ENCODE peak calls at places on chromosome 18, in ten cellular contexts. P is left ventricle myocardium inferior; G is heart right ventricle; F is CD4-positive, alpha-beta memory T cell; Y is fibroblast of lung; H is cardiac muscle cell; C is tibial artery; A is ovary; Q is PC-3; L is astrocyte. E is an unnamed sample. For H3K4me1, the result is how much of the 10 kb centered on the place peaks cover.

GRCh38 chr18:80210312-80211083 is 36.8 kb downstream of the PARD6G start:
- DNase-seq in P (no peak), G (no peak), F (no peak), Y (peak), H (no peak), C (no peak), A (no peak), Q (peak), L (no peak), E (no peak)

GRCh38 chr18:45361148-45361851 is 254.0 kb upstream of the SLC14A2 start:
- DNase-seq in P (no peak), G (no peak), F (no peak), Y (no peak), H (no peak), C (no peak), A (no peak), Q (no peak), L (peak), E (no peak)

GRCh38 chr18:46211816-46212215 is 107.6 kb downstream of the HAUS1 start:
- DNase-seq in P (no peak), G (no peak), F (peak), Y (peak), H (peak), C (no peak), A (no peak), Q (peak), L (peak), E (no peak)

GRCh38 chr18:23053756-23054457 is 81.4 kb upstream of the CABLES1 start:
- DNase-seq in P (no peak), G (no peak), F (no peak), Y (peak), H (peak), C (peak), A (no peak), Q (peak), L (peak), E (peak)

GRCh38 chr18:25962919-25963318 is 127.5 kb downstream of the SS18 start:
- DNase-seq in P (no peak), G (no peak), F (no peak), Y (no peak), H (no peak), C (no peak), A (no peak), Q (no peak), L (no peak), E (no peak)

GRCh38 chr18:68660355-68661183 is 54.3 kb downstream of the TMX3 start:
- DNase-seq in P (no peak), G (no peak), F (peak), Y (peak), H (peak), C (no peak), A (no peak), Q (peak), L (peak), E (no peak)

GRCh38 chr18:49170925-49171509 is 220.3 kb upstream of the SMAD7 start:
- DNase-seq in P (no peak), G (no peak), F (no peak), Y (no peak), H (no peak), C (no peak), A (no peak), Q (no peak), L (no peak), E (no peak)

GRCh38 chr18:75874401-75875093 is 447.0 kb upstream of the SMIM21 start:
- DNase-seq in P (no peak), G (no peak), F (no peak), Y (peak), H (no peak), C (no peak), A (no peak), Q (no peak), L (peak), E (no peak)

GRCh38 chr18:48551100-48551499 is 12.3 kb downstream of the CTIF start:
- DNase-seq in P (no peak), G (no peak), F (no peak), Y (no peak), H (no peak), C (peak), A (no peak), Q (no peak), L (no peak), E (no peak)

GRCh38 chr18:42401131-42401673 is 446.2 kb downstream of the PIK3C3 start:
- DNase-seq in P (no peak), G (no peak), F (no peak), Y (no peak), H (no peak), C (no peak), A (no peak), Q (no peak), L (no peak), E (no peak)

GRCh38 chr18:48161911-48162698 is 231.6 kb upstream of the SMAD2 start:
- DNase-seq in P (no peak), G (no peak), F (no peak), Y (no peak), H (no peak), C (no peak), A (no peak), Q (no peak), L (no peak), E (no peak)

GRCh38 chr18:34122724-34123334 is 101.9 kb downstream of the NOL4 start:
- DNase-seq in P (no peak), G (no peak), F (no peak), Y (peak), H (peak), C (no peak), A (no peak), Q (peak), L (peak), E (peak)

GRCh38 chr18:63624863-63625262 is 19.2 kb downstream of the SERPINB4 start:
- DNase-seq in P (no peak), G (no peak), F (no peak), Y (no peak), H (no peak), C (no peak), A (no peak), Q (no peak), L (no peak), E (no peak)

GRCh38 chr18:36410346-36410745 is 112.8 kb downstream of the FHOD3 start:
- DNase-seq in P (no peak), G (no peak), F (no peak), Y (no peak), H (no peak), C (no peak), A (no peak), Q (no peak), L (no peak), E (no peak)

GRCh38 chr18:23063502-23063901 is 71.8 kb upstream of the CABLES1 start:
- DNase-seq in P (no peak), G (no peak), F (no peak), Y (no peak), H (no peak), C (no peak), A (no peak), Q (no peak), L (no peak), E (no peak)

GRCh38 chr18:41389936-41390667 is 564.9 kb upstream of the PIK3C3 start:
- DNase-seq in P (no peak), G (no peak), F (no peak), Y (no peak), H (no peak), C (no peak), A (no peak), Q (peak), L (no peak), E (no peak)

GRCh38 chr18:79945118-79946042 is 6.1 kb downstream of the SLC66A2 start:
- DNase-seq in P (no peak), G (no peak), F (no peak), Y (no peak), H (no peak), C (peak), A (no peak), Q (no peak), L (no peak), E (peak)

GRCh38 chr18:25737710-25738251 is 352.6 kb downstream of the SS18 start:
- DNase-seq in P (no peak), G (no peak), F (no peak), Y (peak), H (peak), C (no peak), A (no peak), Q (peak), L (peak), E (no peak)

GRCh38 chr18:76943542-76944339 is 121.4 kb downstream of the ZNF236 start:
- DNase-seq in P (no peak), G (no peak), F (no peak), Y (peak), H (peak), C (no peak), A (no peak), Q (no peak), L (no peak), E (no peak)

GRCh38 chr18:67428805-67429204 is 87.7 kb downstream of the DSEL start:
- DNase-seq in P (no peak), G (no peak), F (no peak), Y (peak), H (peak), C (no peak), A (no peak), Q (peak), L (peak), E (no peak)

GRCh38 chr18:10928971-10929373 is 220.4 kb downstream of the PIEZO2 start:
- DNase-seq in P (no peak), G (no peak), F (no peak), Y (peak), H (peak), C (no peak), A (no peak), Q (no peak), L (peak), E (no peak)

GRCh38 chr18:24734058-24734457 is 273.6 kb downstream of the HRH4 start:
- DNase-seq in P (no peak), G (no peak), F (no peak), Y (peak), H (no peak), C (no peak), A (no peak), Q (peak), L (no peak), E (peak)
- H3K27ac ChIP-seq in P (no peak), G (no peak), F (no peak), Y (no peak), H (no peak), C (no peak), A (no peak), Q (no peak), L (no peak), E (no peak)

GRCh38 chr18:59715445-59715844 is 18.2 kb upstream of the CCBE1 start:
- DNase-seq in P (no peak), G (no peak), F (no peak), Y (no peak), H (peak), C (no peak), A (no peak), Q (no peak), L (peak), E (no peak)
- H3K4me1 ChIP-seq in P (under half), G (under half), F (under half), Y (under half), H (under half), C (under half), A (under half), Q (half or more), L (under half), E (under half)

DNA sequence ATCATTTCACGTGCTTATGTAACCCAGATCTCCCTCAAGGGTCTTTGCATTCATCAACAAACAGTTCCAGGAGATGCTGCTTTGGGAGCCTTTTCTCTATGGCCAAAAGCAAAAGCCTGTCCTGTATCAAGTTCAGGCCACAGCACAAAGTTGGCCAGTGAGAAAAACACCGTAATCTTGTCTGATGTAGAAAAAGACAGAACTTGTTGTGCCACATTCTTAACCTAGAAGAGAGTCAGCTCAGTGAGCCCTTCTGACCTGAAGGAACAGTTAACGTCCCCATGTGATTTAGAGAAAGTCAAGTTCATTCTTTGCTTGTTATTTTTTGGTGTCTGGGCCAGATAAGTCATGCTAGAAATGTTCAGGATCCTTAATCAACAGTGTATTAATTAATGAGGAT is 7.8 kb upstream of the CNDP1 start:
- DNase-seq in P (no peak), G (no peak), F (no peak), Y (no peak), H (no peak), C (no peak), A (no peak), Q (no peak), L (no peak), E (no peak)
- H3K27ac ChIP-seq in P (no peak), G (no peak), F (no peak), Y (no peak), H (no peak), C (no peak), A (no peak), Q (no peak), L (no peak), E (no peak)

GRCh38 chr18:8777846-8778245 is 72.5 kb downstream of the MTCL1 start:
- DNase-seq in P (no peak), G (no peak), F (no peak), Y (no peak), H (no peak), C (no peak), A (no peak), Q (no peak), L (no peak), E (no peak)
- H3K4me1 ChIP-seq in P (under half), G (under half), F (under half), Y (under half), H (under half), C (under half), A (under half), Q (under half), L (under half), E (under half)

GRCh38 chr18:31683106-31683505 is 1.3 kb downstream of the B4GALT6 start:
- DNase-seq in P (no peak), G (no peak), F (no peak), Y (no peak), H (no peak), C (no peak), A (no peak), Q (no peak), L (no peak), E (no peak)

GRCh38 chr18:31684279-31685096 is at the start of gene B4GALT6:
- DNase-seq in P (no peak), G (peak), F (no peak), Y (peak), H (peak), C (no peak), A (peak), Q (peak), L (peak), E (peak)

GRCh38 chr18:31686572-31686971 is 2.2 kb upstream of the B4GALT6 start:
- DNase-seq in P (no peak), G (no peak), F (no peak), Y (no peak), H (no peak), C (no peak), A (no peak), Q (peak), L (no peak), E (no peak)

GRCh38 chr18:31685097-31686082 is 1.0 kb upstream of the B4GALT6 start:
- DNase-seq in P (peak), G (peak), F (peak), Y (peak), H (peak), C (no peak), A (peak), Q (peak), L (peak), E (peak)

GRCh38 chr18:31683968-31684278 is 458 bp downstream of the B4GALT6 start:
- DNase-seq in P (no peak), G (no peak), F (no peak), Y (no peak), H (no peak), C (no peak), A (no peak), Q (no peak), L (no peak), E (no peak)
- H3K27ac ChIP-seq in P (peak), G (peak), F (no peak), Y (no peak), H (no peak), C (no peak), A (no peak), Q (no peak), L (peak), E (peak)

GRCh38 chr18:57793630-57793986 is 9.5 kb downstream of the ATP8B1 start:
- DNase-seq in P (no peak), G (no peak), F (no peak), Y (no peak), H (no peak), C (no peak), A (no peak), Q (no peak), L (no peak), E (peak)

GRCh38 chr18:57791192-57791591 is 11.9 kb downstream of the ATP8B1 start:
- DNase-seq in P (no peak), G (no peak), F (no peak), Y (no peak), H (no peak), C (no peak), A (no peak), Q (no peak), L (no peak), E (no peak)

GRCh38 chr18:57790316-57790715 is 12.8 kb downstream of the ATP8B1 start:
- DNase-seq in P (no peak), G (no peak), F (no peak), Y (no peak), H (no peak), C (no peak), A (no peak), Q (no peak), L (no peak), E (no peak)

GRCh38 chr18:57792741-57793629 is 10.1 kb downstream of the ATP8B1 start:
- DNase-seq in P (no peak), G (no peak), F (no peak), Y (peak), H (peak), C (peak), A (no peak), Q (no peak), L (no peak), E (peak)

DNA sequence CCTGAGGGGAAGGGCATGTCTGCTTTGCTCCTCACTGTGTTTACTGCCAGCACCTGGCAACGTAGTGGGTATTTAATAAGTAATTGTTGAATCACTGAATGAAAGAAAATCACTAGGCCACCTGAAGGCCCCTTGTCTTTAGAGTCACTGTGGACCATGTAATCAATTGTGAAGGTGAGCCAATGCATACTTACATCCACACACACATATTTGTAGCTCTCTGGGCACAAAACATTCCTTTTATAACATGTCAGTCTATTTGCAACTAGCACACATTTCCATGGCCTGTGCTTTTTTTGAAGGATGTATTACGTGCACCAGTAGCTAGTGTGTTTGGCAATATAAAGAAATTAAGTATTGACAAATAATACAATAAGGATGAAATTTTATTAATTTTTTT is 11.2 kb downstream of the ATP8B1 start:
- DNase-seq in P (no peak), G (no peak), F (no peak), Y (no peak), H (no peak), C (no peak), A (no peak), Q (no peak), L (peak), E (no peak)
- H3K4me1 ChIP-seq in P (half or more), G (under half), F (under half), Y (under half), H (under half), C (half or more), A (under half), Q (half or more), L (under half), E (under half)

E was measured in endodermal cell.